ENCODE peak calls at places on chromosomes 3 and 15, in six cellular contexts. One of them, this sample, is unnamed.

GRCh38 chr3:20511863-20512262 is 325.9 kb upstream of the SGO1 start:
- DNase-seq in Panc1: peak
- DNase-seq in HCT116: no peak
- DNase-seq in K562: peak
- DNase-seq in HepG2: peak
- DNase-seq in GM12878: no peak
- DNase-seq in this sample: peak

GRCh38 chr3:15327941-15328340 is 4.4 kb downstream of the SH3BP5 start:
- DNase-seq in HepG2: no peak
- DNase-seq in GM12878: no peak
- DNase-seq in HCT116: no peak
- DNase-seq in K562: no peak
- DNase-seq in Panc1: no peak
- DNase-seq in this sample: no peak

GRCh38 chr15:45064386-45064785 is 41.4 kb downstream of the SORD start:
- DNase-seq in Panc1: no peak
- DNase-seq in GM12878: no peak
- DNase-seq in HCT116: no peak
- DNase-seq in K562: no peak
- DNase-seq in HepG2: peak
- DNase-seq in this sample: no peak

GRCh38 chr3:194690501-194691372 is 5.1 kb downstream of the FAM43A start:
- DNase-seq in K562: peak
- DNase-seq in HepG2: peak
- DNase-seq in Panc1: no peak
- DNase-seq in HCT116: no peak
- DNase-seq in GM12878: no peak
- DNase-seq in this sample: no peak

GRCh38 chr3:182364723-182365650 is 428.3 kb upstream of the ATP11B start:
- DNase-seq in Panc1: peak
- DNase-seq in GM12878: no peak
- DNase-seq in HCT116: peak
- DNase-seq in HepG2: no peak
- DNase-seq in K562: peak
- DNase-seq in this sample: peak

GRCh38 chr3:100954990-100955389 is 38.2 kb downstream of the ABI3BP start:
- DNase-seq in K562: no peak
- DNase-seq in Panc1: no peak
- DNase-seq in HCT116: no peak
- DNase-seq in GM12878: no peak
- DNase-seq in HepG2: no peak
- DNase-seq in this sample: no peak

GRCh38 chr15:69389426-69389825 is 24.7 kb upstream of the KIF23 start:
- DNase-seq in GM12878: no peak
- DNase-seq in K562: no peak
- DNase-seq in Panc1: no peak
- DNase-seq in HepG2: no peak
- DNase-seq in HCT116: no peak
- DNase-seq in this sample: no peak

GRCh38 chr3:142337994-142338393 is 109.8 kb downstream of the XRN1 start:
- DNase-seq in GM12878: no peak
- DNase-seq in K562: no peak
- DNase-seq in HepG2: no peak
- DNase-seq in HCT116: no peak
- DNase-seq in Panc1: no peak
- DNase-seq in this sample: no peak

GRCh38 chr3:4584537-4585249 is 91.5 kb downstream of the ITPR1 start:
- DNase-seq in HCT116: no peak
- DNase-seq in K562: peak
- DNase-seq in HepG2: no peak
- DNase-seq in Panc1: no peak
- DNase-seq in GM12878: peak
- DNase-seq in this sample: no peak

GRCh38 chr3:172171396-172172075 is 132.2 kb downstream of the FNDC3B start:
- DNase-seq in HCT116: no peak
- DNase-seq in K562: no peak
- DNase-seq in HepG2: no peak
- DNase-seq in GM12878: no peak
- DNase-seq in Panc1: no peak
- DNase-seq in this sample: no peak

GRCh38 chr3:118587037-118587741 is 447.5 kb downstream of the IGSF11 start:
- DNase-seq in Panc1: no peak
- DNase-seq in GM12878: no peak
- DNase-seq in HepG2: no peak
- DNase-seq in K562: no peak
- DNase-seq in HCT116: no peak
- DNase-seq in this sample: no peak

GRCh38 chr3:72836923-72837322 is 11.3 kb downstream of the SHQ1 start:
- DNase-seq in Panc1: no peak
- DNase-seq in HCT116: no peak
- DNase-seq in GM12878: no peak
- DNase-seq in HepG2: no peak
- DNase-seq in K562: no peak
- DNase-seq in this sample: no peak

GRCh38 chr3:51957520-51958205 is 2.5 kb downstream of the GPR62 start:
- DNase-seq in HCT116: no peak
- DNase-seq in HepG2: no peak
- DNase-seq in K562: no peak
- DNase-seq in Panc1: no peak
- DNase-seq in GM12878: no peak
- DNase-seq in this sample: no peak

GRCh38 chr15:80310776-80311175 is 58.8 kb upstream of the CTXND1 start:
- DNase-seq in Panc1: no peak
- DNase-seq in K562: no peak
- DNase-seq in GM12878: no peak
- DNase-seq in HCT116: no peak
- DNase-seq in HepG2: no peak
- DNase-seq in this sample: no peak

GRCh38 chr3:61454000-61454399 is 107.4 kb upstream of the PTPRG start:
- DNase-seq in HCT116: no peak
- DNase-seq in HepG2: no peak
- DNase-seq in Panc1: no peak
- DNase-seq in K562: no peak
- DNase-seq in GM12878: no peak
- DNase-seq in this sample: no peak

GRCh38 chr15:36432162-36432561 is 147.3 kb upstream of the CDIN1 start:
- DNase-seq in K562: no peak
- DNase-seq in GM12878: no peak
- DNase-seq in HCT116: no peak
- DNase-seq in HepG2: no peak
- DNase-seq in Panc1: no peak
- DNase-seq in this sample: no peak

GRCh38 chr15:73796266-73796939 is 43.3 kb upstream of the INSYN1 start:
- DNase-seq in HepG2: no peak
- DNase-seq in GM12878: no peak
- DNase-seq in HCT116: no peak
- DNase-seq in Panc1: no peak
- DNase-seq in K562: no peak
- DNase-seq in this sample: peak

GRCh38 chr3:106728315-106728821 is 648.9 kb upstream of the CCDC54 start:
- DNase-seq in HepG2: no peak
- DNase-seq in K562: no peak
- DNase-seq in Panc1: peak
- DNase-seq in HCT116: peak
- DNase-seq in GM12878: no peak
- DNase-seq in this sample: peak

GRCh38 chr3:5021571-5022092 is 42.4 kb downstream of the BHLHE40 start:
- DNase-seq in GM12878: no peak
- DNase-seq in HCT116: peak
- DNase-seq in HepG2: peak
- DNase-seq in Panc1: peak
- DNase-seq in K562: peak
- DNase-seq in this sample: no peak

GRCh38 chr3:131933665-131934064 is 101.1 kb downstream of the CPNE4 start:
- DNase-seq in HepG2: no peak
- DNase-seq in K562: no peak
- DNase-seq in Panc1: no peak
- DNase-seq in HCT116: no peak
- DNase-seq in GM12878: no peak
- DNase-seq in this sample: no peak

DNA sequence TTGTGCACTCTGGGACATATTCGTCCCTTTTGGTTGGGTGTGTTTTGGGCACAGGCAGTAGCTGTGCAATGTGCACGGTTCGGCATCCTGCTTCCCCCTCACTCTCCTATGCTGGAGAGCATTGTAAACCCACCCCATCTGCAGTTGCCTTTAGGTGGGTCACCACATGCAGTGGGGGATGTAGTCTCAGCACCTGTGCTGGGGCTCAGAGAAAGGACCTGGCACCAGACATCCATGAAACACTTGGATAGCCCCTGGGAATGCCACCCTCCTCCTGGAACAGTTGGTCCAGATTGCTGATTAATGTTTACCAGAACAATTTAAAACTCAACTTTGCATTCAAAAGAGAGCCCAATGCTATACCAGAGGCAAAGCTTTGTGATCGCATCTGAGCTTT is 123.9 kb upstream of the MEF2A start:
- DNase-seq in GM12878: no peak
- DNase-seq in HepG2: no peak
- DNase-seq in Panc1: no peak
- DNase-seq in HCT116: no peak
- DNase-seq in K562: no peak
- DNase-seq in this sample: peak
- TF ChIP-seq REST in GM12878: no peak
- TF ChIP-seq REST in HepG2: no peak
- TF ChIP-seq REST in Panc1: no peak
- TF ChIP-seq REST in HCT116: no peak
- TF ChIP-seq REST in K562: no peak
- TF ChIP-seq REST in this sample: no peak

DNA sequence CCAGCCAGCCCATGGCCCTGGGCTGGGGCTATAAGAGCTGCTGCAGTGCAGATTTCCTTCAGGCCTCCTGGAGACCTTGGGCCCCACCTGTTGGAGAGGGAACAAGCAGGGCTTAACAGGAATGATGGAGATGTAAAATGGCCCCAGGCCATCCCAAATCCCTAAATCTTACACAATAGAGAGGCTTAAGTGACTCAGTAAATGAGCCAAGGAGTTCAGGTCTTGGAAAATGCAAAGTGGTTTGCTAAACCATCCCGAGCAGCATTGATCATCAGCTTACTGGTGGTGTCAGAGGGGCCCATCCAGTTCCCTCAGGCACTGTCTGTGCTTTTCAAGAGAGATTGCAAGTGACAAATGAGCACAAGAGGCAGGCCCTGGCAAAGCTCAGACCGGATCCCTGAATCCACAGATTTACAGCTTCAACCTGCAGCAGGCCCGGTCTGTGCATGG is 325.5 kb downstream of the UACA start:
- DNase-seq in HepG2: no peak
- DNase-seq in K562: no peak
- DNase-seq in Panc1: no peak
- DNase-seq in GM12878: no peak
- DNase-seq in HCT116: no peak
- DNase-seq in this sample: peak
- TF ChIP-seq SIN3A in HepG2: no peak
- TF ChIP-seq SIN3A in K562: no peak
- TF ChIP-seq SIN3A in Panc1: no peak
- TF ChIP-seq SIN3A in GM12878: no peak
- TF ChIP-seq SIN3A in HCT116: no peak
- TF ChIP-seq SIN3A in this sample: no peak

GRCh38 chr3:23663246-23663645 is 142.5 kb upstream of the UBE2E1 start:
- DNase-seq in GM12878: no peak
- DNase-seq in Panc1: no peak
- DNase-seq in K562: no peak
- DNase-seq in HCT116: no peak
- DNase-seq in HepG2: no peak
- DNase-seq in this sample: no peak

GRCh38 chr3:23659840-23660430 is 145.8 kb upstream of the UBE2E1 start:
- DNase-seq in HCT116: no peak
- DNase-seq in K562: no peak
- DNase-seq in HepG2: no peak
- DNase-seq in Panc1: no peak
- DNase-seq in GM12878: no peak
- DNase-seq in this sample: no peak

GRCh38 chr3:23664459-23664858 is 141.3 kb upstream of the UBE2E1 start:
- DNase-seq in K562: no peak
- DNase-seq in HCT116: no peak
- DNase-seq in GM12878: no peak
- DNase-seq in Panc1: no peak
- DNase-seq in HepG2: no peak
- DNase-seq in this sample: no peak

GRCh38 chr3:23663661-23664186 is 142.0 kb upstream of the UBE2E1 start:
- DNase-seq in GM12878: no peak
- DNase-seq in HCT116: no peak
- DNase-seq in HepG2: no peak
- DNase-seq in Panc1: no peak
- DNase-seq in K562: no peak
- DNase-seq in this sample: no peak

DNA sequence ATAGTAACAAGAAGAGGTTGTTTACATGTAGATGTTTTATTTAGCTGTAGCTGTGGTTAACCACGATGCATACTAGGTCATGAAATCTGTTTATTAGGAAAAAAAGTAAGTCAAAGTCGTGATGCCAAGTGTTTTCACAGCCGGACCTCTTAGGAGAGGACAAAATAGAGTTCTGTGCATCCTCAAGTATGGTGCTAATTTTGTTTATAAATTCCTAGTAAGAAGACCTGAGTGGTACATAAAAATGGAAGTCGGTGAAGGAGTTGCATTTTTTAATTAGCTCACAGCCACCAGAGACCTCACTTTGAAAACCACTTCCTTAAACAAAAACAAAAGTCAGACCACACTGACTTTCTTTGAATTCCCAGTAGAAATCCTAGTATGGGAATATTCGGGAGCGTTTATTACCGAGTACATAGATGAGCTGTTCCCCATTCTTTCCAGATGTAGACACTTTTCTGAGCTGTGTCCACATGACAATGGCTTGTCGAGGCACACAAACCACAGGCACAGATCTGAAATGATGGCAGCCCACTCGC is 143.6 kb upstream of the UBE2E1 start:
- DNase-seq in HCT116: no peak
- DNase-seq in HepG2: no peak
- DNase-seq in Panc1: no peak
- DNase-seq in GM12878: no peak
- DNase-seq in K562: no peak
- DNase-seq in this sample: no peak
- TF ChIP-seq REST in HCT116: no peak
- TF ChIP-seq REST in HepG2: no peak
- TF ChIP-seq REST in Panc1: no peak
- TF ChIP-seq REST in GM12878: no peak
- TF ChIP-seq REST in K562: no peak
- TF ChIP-seq REST in this sample: no peak

DNA sequence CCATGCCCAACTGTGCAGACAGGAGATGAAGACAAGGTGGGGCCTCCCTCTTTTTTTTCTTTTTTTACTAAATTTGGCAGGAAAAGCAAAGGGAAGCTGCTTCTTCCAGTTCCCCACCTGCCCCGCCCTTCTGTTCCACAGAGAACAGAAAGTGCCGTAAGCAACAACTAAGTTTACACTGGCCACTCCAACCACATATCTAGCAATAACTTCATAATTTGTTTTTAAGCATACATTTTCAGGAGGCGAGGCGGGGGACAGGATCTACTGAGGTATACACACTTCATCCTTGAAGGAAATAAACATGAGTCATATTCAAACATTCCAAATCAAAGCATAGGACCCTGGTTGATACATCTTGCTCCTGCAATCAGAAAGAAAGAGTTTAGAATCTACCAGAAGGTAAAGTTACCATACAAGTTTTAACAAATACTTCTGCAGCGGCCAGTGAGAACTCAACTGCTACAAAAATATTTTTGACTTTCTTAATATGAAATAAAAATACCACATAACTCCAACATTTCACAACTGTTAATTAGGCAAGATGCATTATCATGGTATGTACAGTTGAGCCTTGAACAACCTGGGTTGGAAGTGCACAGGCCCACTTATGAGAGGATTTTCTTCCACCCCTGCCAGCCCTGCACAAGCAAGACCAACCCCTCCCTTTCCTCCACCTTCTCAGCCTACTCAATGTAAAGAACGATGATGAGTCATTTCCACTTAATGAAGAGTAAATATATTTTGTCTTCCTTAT is 50.7 kb downstream of the FOXP1 start:
- DNase-seq in HCT116: no peak
- DNase-seq in HepG2: no peak
- DNase-seq in GM12878: no peak
- DNase-seq in Panc1: no peak
- DNase-seq in K562: no peak
- DNase-seq in this sample: no peak
- TF ChIP-seq SIN3A in HCT116: no peak
- TF ChIP-seq SIN3A in HepG2: no peak
- TF ChIP-seq SIN3A in GM12878: no peak
- TF ChIP-seq SIN3A in Panc1: no peak
- TF ChIP-seq SIN3A in K562: no peak
- TF ChIP-seq SIN3A in this sample: no peak